ENCODE peak calls at places on chromosomes 2 and 18, in four cellular contexts. One of them, this sample, is unnamed.

GRCh38 chr2:2875831-2876230 is 501.8 kb downstream of the EIPR1 start:
- DNase-seq in K562: no peak
- DNase-seq in GM12878: no peak
- DNase-seq in HepG2: no peak
- DNase-seq in this sample: no peak

GRCh38 chr18:34153711-34154110 is 71.0 kb downstream of the NOL4 start:
- DNase-seq in K562: no peak
- DNase-seq in GM12878: peak
- DNase-seq in HepG2: peak
- DNase-seq in this sample: peak

GRCh38 chr18:9082763-9083510 is 19.6 kb upstream of the NDUFV2 start:
- DNase-seq in K562: no peak
- DNase-seq in GM12878: peak
- DNase-seq in HepG2: no peak
- DNase-seq in this sample: no peak

GRCh38 chr2:174561283-174562275 is 36.0 kb downstream of the WIPF1 start:
- DNase-seq in K562: no peak
- DNase-seq in GM12878: no peak
- DNase-seq in HepG2: no peak
- DNase-seq in this sample: no peak

GRCh38 chr2:10241641-10242430 is 60.9 kb upstream of the HPCAL1 start:
- DNase-seq in K562: no peak
- DNase-seq in GM12878: no peak
- DNase-seq in HepG2: no peak
- DNase-seq in this sample: no peak

GRCh38 chr2:142136571-142136970 is 5.8 kb upstream of the LRP1B start:
- DNase-seq in K562: no peak
- DNase-seq in GM12878: no peak
- DNase-seq in HepG2: no peak
- DNase-seq in this sample: no peak

GRCh38 chr2:123179526-123179925 is 845.6 kb upstream of the CNTNAP5 start:
- DNase-seq in K562: no peak
- DNase-seq in GM12878: no peak
- DNase-seq in HepG2: no peak
- DNase-seq in this sample: no peak

GRCh38 chr2:233210843-233211600 is 40.5 kb upstream of the ATG16L1 start:
- DNase-seq in K562: no peak
- DNase-seq in GM12878: no peak
- DNase-seq in HepG2: no peak
- DNase-seq in this sample: no peak

GRCh38 chr18:34321075-34321474 is 96.4 kb upstream of the NOL4 start:
- DNase-seq in K562: no peak
- DNase-seq in GM12878: peak
- DNase-seq in HepG2: no peak
- DNase-seq in this sample: no peak

GRCh38 chr2:228545041-228545440 is 363.6 kb upstream of the SPHKAP start:
- DNase-seq in K562: no peak
- DNase-seq in GM12878: no peak
- DNase-seq in HepG2: no peak
- DNase-seq in this sample: no peak

GRCh38 chr2:62663920-62664319 is 41.6 kb upstream of the EHBP1 start:
- DNase-seq in K562: no peak
- DNase-seq in GM12878: no peak
- DNase-seq in HepG2: no peak
- DNase-seq in this sample: no peak

GRCh38 chr18:10453885-10454772 is at the start of gene APCDD1:
- DNase-seq in K562: no peak
- DNase-seq in GM12878: no peak
- DNase-seq in HepG2: peak
- DNase-seq in this sample: peak

GRCh38 chr2:127569274-127570065 is 34.0 kb downstream of the MYO7B start:
- DNase-seq in K562: no peak
- DNase-seq in GM12878: no peak
- DNase-seq in HepG2: no peak
- DNase-seq in this sample: no peak

GRCh38 chr2:20065885-20066602 is 14.6 kb upstream of the LAPTM4A start:
- DNase-seq in K562: no peak
- DNase-seq in GM12878: no peak
- DNase-seq in HepG2: peak
- DNase-seq in this sample: peak

GRCh38 chr2:96913398-96914202 is 43.7 kb upstream of the SEMA4C start:
- DNase-seq in K562: no peak
- DNase-seq in GM12878: no peak
- DNase-seq in HepG2: peak
- DNase-seq in this sample: no peak

GRCh38 chr2:128775401-128776285 is 457.0 kb upstream of the HS6ST1 start:
- DNase-seq in K562: no peak
- DNase-seq in GM12878: no peak
- DNase-seq in HepG2: no peak
- DNase-seq in this sample: no peak

GRCh38 chr2:219440388-219441256 is 6.0 kb downstream of the SPEG start:
- DNase-seq in K562: no peak
- DNase-seq in GM12878: no peak
- DNase-seq in HepG2: no peak
- DNase-seq in this sample: no peak

GRCh38 chr2:71759056-71759455 is 305.7 kb downstream of the DYSF start:
- DNase-seq in K562: no peak
- DNase-seq in GM12878: no peak
- DNase-seq in HepG2: no peak
- DNase-seq in this sample: no peak

GRCh38 chr2:63738019-63738418 is 103.7 kb upstream of the UGP2 start:
- DNase-seq in K562: no peak
- DNase-seq in GM12878: no peak
- DNase-seq in HepG2: no peak
- DNase-seq in this sample: no peak

GRCh38 chr2:200065477-200065876 is 110.1 kb downstream of the MAIP1 start:
- DNase-seq in K562: no peak
- DNase-seq in GM12878: no peak
- DNase-seq in HepG2: no peak
- DNase-seq in this sample: peak

GRCh38 chr2:100988630-100989417 is 13.3 kb upstream of the RPL31 start:
- DNase-seq in K562: no peak
- DNase-seq in GM12878: no peak
- DNase-seq in HepG2: no peak
- DNase-seq in this sample: no peak

GRCh38 chr2:105317937-105318336 is 11.6 kb downstream of the TGFBRAP1 start:
- DNase-seq in K562: no peak
- DNase-seq in GM12878: no peak
- DNase-seq in HepG2: no peak
- DNase-seq in this sample: no peak

GRCh38 chr2:203682688-203683130 is 23.7 kb upstream of the CD28 start:
- DNase-seq in K562: no peak
- DNase-seq in GM12878: no peak
- DNase-seq in HepG2: no peak
- DNase-seq in this sample: no peak

GRCh38 chr18:11541179-11541578 is 68.2 kb upstream of the SLC35G4 start:
- DNase-seq in K562: no peak
- DNase-seq in GM12878: no peak
- DNase-seq in HepG2: no peak
- DNase-seq in this sample: no peak

GRCh38 chr2:222806606-222807036 is 54.2 kb upstream of the ACSL3 start:
- DNase-seq in K562: no peak
- DNase-seq in GM12878: no peak
- DNase-seq in HepG2: peak
- DNase-seq in this sample: no peak

GRCh38 chr2:17827306-17827705 is 11.0 kb downstream of the MSGN1 start:
- DNase-seq in K562: no peak
- DNase-seq in GM12878: no peak
- DNase-seq in HepG2: no peak
- DNase-seq in this sample: no peak

GRCh38 chr2:69641887-69642708 is 1.4 kb downstream of the AAK1 start:
- DNase-seq in K562: no peak
- DNase-seq in GM12878: no peak
- DNase-seq in HepG2: no peak
- DNase-seq in this sample: no peak

GRCh38 chr2:217886720-217887309 is 116.0 kb downstream of the TNS1 start:
- DNase-seq in K562: peak
- DNase-seq in GM12878: no peak
- DNase-seq in HepG2: peak
- DNase-seq in this sample: peak

DNA sequence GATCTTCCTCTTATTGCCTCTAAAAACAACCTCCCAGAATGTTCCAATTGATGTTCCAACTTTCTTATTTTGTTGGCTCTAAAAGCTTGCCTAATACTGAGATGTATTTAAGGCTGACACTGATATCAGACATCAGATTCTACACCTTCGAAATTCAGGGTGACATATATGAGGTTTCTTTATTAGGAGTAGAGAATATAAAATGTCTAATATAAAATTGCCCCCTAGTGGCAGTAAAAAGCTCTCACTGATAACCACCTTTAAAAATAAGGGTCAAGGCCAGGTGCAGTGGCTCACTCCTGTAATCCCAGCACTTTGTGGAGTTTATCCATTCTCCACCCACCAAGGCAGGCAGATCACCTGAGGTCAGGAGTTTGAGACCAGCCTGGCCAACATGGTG is 789.7 kb upstream of the SLC39A10 start:
- DNase-seq in K562: peak
- DNase-seq in GM12878: no peak
- DNase-seq in HepG2: no peak
- DNase-seq in this sample: peak
- TF ChIP-seq SIN3A in K562: no peak
- TF ChIP-seq SIN3A in GM12878: no peak
- TF ChIP-seq SIN3A in HepG2: no peak
- TF ChIP-seq SIN3A in this sample: no peak

DNA sequence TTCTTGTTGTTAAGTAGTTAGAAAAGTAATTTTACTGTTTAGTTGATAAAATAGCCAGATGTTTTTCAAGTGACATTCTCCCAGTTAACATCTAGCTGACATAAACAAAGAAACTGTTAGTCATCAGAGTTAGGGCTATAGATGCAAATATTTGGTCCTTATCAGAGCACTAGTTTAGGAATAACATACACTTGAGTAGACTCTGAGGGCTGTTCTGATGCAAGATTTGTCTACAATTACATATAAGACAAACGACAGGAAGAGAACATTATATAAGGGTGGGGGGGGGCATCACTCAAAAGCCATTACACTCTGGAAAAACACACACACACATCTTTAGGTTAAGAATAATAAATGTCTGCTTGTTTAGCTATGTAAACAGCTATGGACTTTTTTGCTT is 554.4 kb upstream of the LRRTM1 start:
- DNase-seq in K562: no peak
- DNase-seq in GM12878: no peak
- DNase-seq in HepG2: no peak
- DNase-seq in this sample: no peak
- TF ChIP-seq NFIC in K562: no peak
- TF ChIP-seq NFIC in GM12878: no peak
- TF ChIP-seq NFIC in HepG2: no peak
- TF ChIP-seq NFIC in this sample: no peak

DNA sequence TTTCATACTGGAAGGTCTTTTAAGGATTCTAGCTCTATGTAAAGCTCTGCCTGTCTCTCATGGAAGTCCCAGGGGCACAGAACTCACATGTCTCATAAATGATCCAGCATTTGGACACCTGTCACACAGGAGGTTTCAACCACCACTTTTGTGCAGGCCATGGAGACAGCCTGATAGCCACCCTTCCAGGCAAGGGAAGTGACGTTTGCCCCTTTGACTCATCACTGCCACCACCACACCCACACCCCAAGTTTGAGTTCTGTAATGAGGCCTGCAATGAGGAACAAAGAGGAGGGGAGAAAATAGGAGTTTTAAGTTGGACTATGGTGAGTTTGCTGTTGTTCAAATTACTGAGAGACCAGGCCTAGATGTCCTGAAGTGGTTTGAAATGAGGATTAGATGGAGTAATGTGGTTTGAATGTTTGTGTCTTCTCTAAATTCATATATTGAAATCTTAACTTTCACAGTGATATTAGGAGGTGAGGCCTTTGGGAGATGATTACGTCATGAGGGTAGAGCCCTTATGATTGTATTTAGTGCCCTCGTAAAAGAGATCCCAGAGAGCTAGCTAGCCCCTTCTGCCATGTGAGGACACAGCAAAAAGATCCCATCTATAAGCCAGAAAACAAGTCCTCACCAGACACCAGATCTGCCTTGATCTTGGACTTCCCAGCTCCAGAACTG is 175.3 kb upstream of the EPHA4 start:
- DNase-seq in K562: no peak
- DNase-seq in GM12878: no peak
- DNase-seq in HepG2: no peak
- DNase-seq in this sample: no peak
- TF ChIP-seq SIN3A in K562: no peak
- TF ChIP-seq SIN3A in GM12878: no peak
- TF ChIP-seq SIN3A in HepG2: no peak
- TF ChIP-seq SIN3A in this sample: no peak

DNA sequence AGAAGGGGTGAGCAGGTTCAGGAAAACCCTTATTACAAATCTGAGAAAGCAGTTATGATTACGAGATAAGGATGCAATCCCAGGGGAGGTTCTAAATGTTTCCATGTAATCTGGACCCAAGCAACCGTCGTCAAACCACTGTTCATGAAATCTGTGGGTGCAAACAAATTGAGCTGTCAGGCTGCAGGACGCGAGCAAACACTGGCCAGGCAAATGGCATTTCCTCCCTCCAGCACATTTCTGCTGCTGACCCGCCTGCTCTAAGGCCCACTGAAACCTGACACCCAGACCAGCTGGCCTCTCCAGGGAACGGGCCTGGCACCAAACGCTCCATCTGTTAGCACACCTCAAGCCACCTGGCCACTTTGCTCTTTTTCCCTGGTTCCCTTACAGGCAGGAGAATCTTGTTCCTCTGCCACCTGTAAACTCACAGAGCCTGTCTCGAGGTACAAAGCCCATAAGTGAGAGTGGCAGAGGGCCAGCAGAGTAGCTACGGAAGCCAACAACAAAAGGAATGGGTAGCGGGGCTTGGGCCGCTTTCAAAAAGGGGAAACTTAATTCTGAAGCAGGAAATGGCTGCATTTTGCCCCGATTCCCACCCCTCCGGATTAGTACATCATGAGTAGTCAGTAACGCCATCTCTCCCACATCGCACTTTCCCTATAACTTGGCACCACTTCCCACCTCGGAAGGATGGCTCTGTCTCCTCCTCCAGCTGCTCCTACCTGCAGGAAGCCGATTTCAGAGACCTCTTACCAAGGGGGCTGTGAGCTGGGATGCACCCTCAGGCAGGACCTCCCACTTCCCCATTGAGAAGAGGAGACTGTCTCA is 26.4 kb downstream of the CRACDL start:
- DNase-seq in K562: no peak
- DNase-seq in GM12878: no peak
- DNase-seq in HepG2: peak
- DNase-seq in this sample: peak
- TF ChIP-seq NFIC in K562: no peak
- TF ChIP-seq NFIC in GM12878: no peak
- TF ChIP-seq NFIC in HepG2: no peak
- TF ChIP-seq NFIC in this sample: peak

This sample was measured in SK-N-SH.